ENCODE peak calls at places on chromosomes 12 and 14, in eight cellular contexts. T is heart left ventricle, N is right lobe of liver, C is lower lobe of right lung, G is left ventricle myocardium inferior, D is adipocyte, J is cardiac muscle cell, B is ovary. M is an unnamed sample. For H3K9me3, the result is how much of the 10 kb centered on the place peaks cover.

GRCh38 chr12:9910716-9911421 is 21.3 kb downstream of the CLEC2A start:
- DNase-seq in N (no peak), C (no peak), J (no peak), B (no peak), T (no peak), D (no peak), G (no peak), M (no peak)

GRCh38 chr12:117141097-117141898 is 42.1 kb upstream of the TESC start:
- DNase-seq in C (peak), T (no peak), B (no peak), D (no peak), N (no peak), J (no peak), G (no peak), M (no peak)

GRCh38 chr14:57295261-57295660 is 26.5 kb downstream of the AP5M1 start:
- DNase-seq in B (no peak), C (no peak), G (no peak), D (no peak), N (no peak), J (no peak), T (no peak), M (no peak)

GRCh38 chr12:66107451-66107915 is 23.1 kb downstream of the LLPH start:
- DNase-seq in N (peak), B (no peak), C (no peak), D (peak), J (peak), T (no peak), G (no peak), M (no peak)

GRCh38 chr12:65121049-65121955 is at the start of gene WIF1:
- DNase-seq in J (peak), B (no peak), G (no peak), N (peak), T (peak), D (peak), C (peak), M (no peak)

GRCh38 chr14:31401369-31401932 is 18.9 kb downstream of the HEATR5A start:
- DNase-seq in B (no peak), C (no peak), D (no peak), T (no peak), N (no peak), G (no peak), J (no peak), M (no peak)

GRCh38 chr12:89566615-89567014 is 40.8 kb upstream of the POC1B start:
- DNase-seq in D (peak), J (peak), B (no peak), T (no peak), N (no peak), G (no peak), C (no peak), M (no peak)

GRCh38 chr14:63470877-63471565 is 72.2 kb downstream of the PPP2R5E start:
- DNase-seq in D (peak), B (no peak), G (no peak), N (no peak), J (no peak), T (no peak), C (no peak), M (no peak)

GRCh38 chr12:127083028-127083949 is 1183.7 kb upstream of the TMEM132C start:
- DNase-seq in J (peak), G (no peak), T (no peak), N (no peak), B (no peak), D (peak), C (no peak), M (no peak)

GRCh38 chr14:97710726-97711125 is 913.5 kb downstream of the VRK1 start:
- DNase-seq in N (no peak), G (no peak), J (no peak), B (no peak), D (no peak), C (no peak), T (no peak), M (no peak)

GRCh38 chr14:72916174-72916573 is 10.1 kb upstream of the DCAF4 start:
- DNase-seq in J (no peak), T (no peak), C (no peak), B (no peak), D (peak), N (no peak), G (no peak), M (no peak)

GRCh38 chr12:1013618-1014489 is 22.8 kb downstream of the ERC1 start:
- DNase-seq in B (no peak), T (no peak), G (no peak), N (no peak), D (peak), C (no peak), J (no peak), M (no peak)

GRCh38 chr12:29505078-29505477 is 7.6 kb upstream of the OVCH1 start:
- DNase-seq in C (no peak), T (no peak), G (no peak), J (peak), B (no peak), D (peak), N (no peak), M (no peak)

GRCh38 chr12:116495260-116495659 is 63.9 kb upstream of the MAP1LC3B2 start:
- DNase-seq in G (no peak), T (no peak), B (no peak), J (no peak), C (no peak), D (peak), N (no peak), M (no peak)

GRCh38 chr12:101877816-101878811 is 734 bp downstream of the DRAM1 start:
- DNase-seq in D (peak), B (no peak), J (peak), N (peak), C (no peak), T (no peak), G (peak), M (no peak)

GRCh38 chr12:104566244-104566993 is 109.7 kb downstream of the CHST11 start:
- DNase-seq in N (no peak), G (no peak), D (no peak), J (no peak), B (no peak), T (no peak), C (no peak), M (no peak)

GRCh38 chr12:1590083-1590979 is 4.0 kb downstream of the FBXL14 start:
- DNase-seq in G (no peak), J (peak), C (no peak), D (peak), B (peak), T (no peak), N (no peak), M (no peak)

GRCh38 chr12:49583361-49584094 is 15.6 kb upstream of the MCRS1 start:
- DNase-seq in B (no peak), D (peak), J (no peak), G (no peak), C (no peak), T (no peak), N (no peak), M (no peak)

GRCh38 chr14:64734990-64735389 is 30.8 kb downstream of the PLEKHG3 start:
- DNase-seq in C (peak), J (no peak), N (peak), B (peak), G (peak), T (no peak), D (no peak), M (no peak)

GRCh38 chr14:80049055-80049454 is 162.2 kb downstream of the DIO2 start:
- DNase-seq in G (no peak), J (no peak), T (no peak), D (no peak), B (no peak), C (no peak), N (no peak), M (no peak)

GRCh38 chr12:57229041-57229633 is 374 bp upstream of the SHMT2 start:
- DNase-seq in N (no peak), C (no peak), T (no peak), B (no peak), D (no peak), G (no peak), J (no peak), M (no peak)

GRCh38 chr12:53287741-53288216 is 7.6 kb upstream of the PFDN5 start:
- DNase-seq in B (peak), D (peak), J (peak), C (peak), N (peak), T (peak), G (peak), M (peak)

GRCh38 chr14:74909911-74910310 is 13.1 kb downstream of the RPS6KL1 start:
- DNase-seq in G (no peak), D (no peak), J (no peak), T (no peak), N (no peak), C (no peak), B (no peak), M (no peak)

GRCh38 chr12:5017638-5018348 is 25.9 kb upstream of the KCNA5 start:
- DNase-seq in G (no peak), D (no peak), N (no peak), B (no peak), T (no peak), J (no peak), C (no peak), M (no peak)

GRCh38 chr12:53737951-53738833 is 10.9 kb upstream of the CALCOCO1 start:
- DNase-seq in N (no peak), T (no peak), C (no peak), G (no peak), B (no peak), J (no peak), D (no peak), M (no peak)

GRCh38 chr12:32047357-32047828 is 59.3 kb upstream of the BICD1 start:
- DNase-seq in G (no peak), C (no peak), D (no peak), B (no peak), J (no peak), N (no peak), T (no peak), M (no peak)

GRCh38 chr14:64324461-64325255 is 30.5 kb upstream of the ESR2 start:
- DNase-seq in T (no peak), G (no peak), C (no peak), D (peak), J (no peak), N (no peak), B (no peak), M (no peak)

GRCh38 chr12:66129934-66130266 is 650 bp downstream of the LLPH start:
- DNase-seq in T (no peak), J (no peak), N (no peak), B (no peak), D (peak), C (no peak), G (no peak), M (no peak)

GRCh38 chr12:100845095-100845494 is 50.5 kb downstream of the ANO4 start:
- DNase-seq in N (no peak), G (no peak), B (no peak), D (no peak), J (no peak), T (no peak), C (no peak), M (no peak)

GRCh38 chr12:4824415-4824814 is 85.3 kb upstream of the KCNA1 start:
- DNase-seq in B (no peak), D (no peak), T (no peak), G (no peak), C (no peak), N (no peak), J (no peak), M (no peak)

GRCh38 chr12:63844391-63845341 is at the start of gene SRGAP1:
- DNase-seq in N (peak), J (peak), G (peak), D (peak), B (peak), C (peak), T (peak), M (no peak)

GRCh38 chr14:26204954-26205479 is 392.8 kb downstream of the NOVA1 start:
- DNase-seq in T (peak), D (no peak), J (peak), G (peak), B (peak), N (no peak), C (peak), M (no peak)

GRCh38 chr14:92624764-92625163 is 111.2 kb downstream of the RIN3 start:
- DNase-seq in D (no peak), J (no peak), C (no peak), B (no peak), T (no peak), G (no peak), N (no peak), M (no peak)

GRCh38 chr14:92626041-92626440 is 112.5 kb downstream of the RIN3 start:
- DNase-seq in B (no peak), D (no peak), T (no peak), N (no peak), C (no peak), J (no peak), G (no peak), M (no peak)

GRCh38 chr14:92627707-92628215 is 114.2 kb downstream of the RIN3 start:
- DNase-seq in J (no peak), T (no peak), D (no peak), B (no peak), N (no peak), C (no peak), G (no peak), M (no peak)

GRCh38 chr14:92622311-92622710 is 108.7 kb downstream of the RIN3 start:
- DNase-seq in D (no peak), B (no peak), T (no peak), C (no peak), J (no peak), N (no peak), G (no peak), M (no peak)

GRCh38 chr14:92625213-92625612 is 111.6 kb downstream of the RIN3 start:
- DNase-seq in D (peak), T (no peak), N (no peak), C (no peak), B (no peak), G (no peak), J (no peak), M (no peak)
- H3K9me3 ChIP-seq in D (under half), T (under half), N (under half), C (under half), B (under half), G (under half), J (under half), M (under half)

GRCh38 chr12:132363661-132364347 is 34.4 kb upstream of the GALNT9 start:
- DNase-seq in C (peak), D (no peak), B (no peak), G (no peak), J (no peak), N (no peak), T (peak), M (peak)

GRCh38 chr12:132362966-132363660 is 33.7 kb upstream of the GALNT9 start:
- DNase-seq in J (no peak), B (peak), D (no peak), T (no peak), N (no peak), C (peak), G (peak), M (peak)

GRCh38 chr12:132364348-132364902 is 35.0 kb upstream of the GALNT9 start:
- DNase-seq in B (no peak), J (no peak), G (no peak), C (no peak), D (no peak), T (no peak), N (no peak), M (no peak)

GRCh38 chr12:132366341-132366861 is 37.0 kb upstream of the GALNT9 start:
- DNase-seq in J (no peak), N (no peak), B (no peak), D (no peak), G (no peak), T (peak), C (no peak), M (no peak)

GRCh38 chr12:132365226-132365625 is 35.8 kb upstream of the GALNT9 start:
- DNase-seq in B (no peak), T (no peak), C (no peak), J (no peak), G (no peak), N (no peak), D (no peak), M (no peak)
- H3K9me3 ChIP-seq in B (under half), T (under half), C (under half), J (under half), G (under half), N (under half), D (under half), M (under half)

GRCh38 chr14:70093156-70093555 is 95.6 kb downstream of the SLC8A3 start:
- DNase-seq in C (no peak), T (no peak), N (no peak), J (no peak), G (no peak), B (no peak), D (no peak), M (no peak)

GRCh38 chr14:70086685-70087379 is 101.9 kb downstream of the SLC8A3 start:
- DNase-seq in T (no peak), N (no peak), J (peak), D (peak), G (no peak), C (no peak), B (no peak), M (no peak)

GRCh38 chr14:70084226-70084625 is 104.5 kb downstream of the SLC8A3 start:
- DNase-seq in D (no peak), J (no peak), G (no peak), N (no peak), T (no peak), B (no peak), C (no peak), M (no peak)

DNA sequence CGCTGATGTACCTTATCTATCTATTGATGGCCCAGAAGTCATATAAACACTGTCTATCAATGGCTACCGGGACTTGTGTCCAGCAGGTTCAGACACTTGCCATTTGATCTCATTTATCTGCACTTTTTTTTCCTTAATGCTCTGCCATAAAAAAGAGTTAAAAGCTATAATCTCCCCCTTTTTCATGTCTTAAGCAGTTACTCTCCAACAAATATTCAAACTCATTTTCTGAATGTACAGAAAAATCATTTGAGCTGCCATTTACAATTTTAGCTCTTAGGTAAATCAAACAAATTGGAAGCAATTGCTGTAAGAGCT is 101.4 kb downstream of the SLC8A3 start:
- DNase-seq in J (no peak), T (no peak), C (no peak), B (no peak), N (no peak), G (no peak), D (no peak), M (no peak)
- H3K9me3 ChIP-seq in J (under half), T (under half), C (under half), B (under half), N (under half), G (under half), D (under half), M (under half)

GRCh38 chr14:51180577-51180976 is 59.5 kb upstream of the TMX1 start:
- DNase-seq in C (no peak), T (no peak), N (no peak), J (no peak), G (no peak), B (no peak), D (no peak), M (no peak)
- H3K9me3 ChIP-seq in C (under half), T (under half), N (under half), J (under half), G (under half), B (under half), D (under half), M (under half)

DNA sequence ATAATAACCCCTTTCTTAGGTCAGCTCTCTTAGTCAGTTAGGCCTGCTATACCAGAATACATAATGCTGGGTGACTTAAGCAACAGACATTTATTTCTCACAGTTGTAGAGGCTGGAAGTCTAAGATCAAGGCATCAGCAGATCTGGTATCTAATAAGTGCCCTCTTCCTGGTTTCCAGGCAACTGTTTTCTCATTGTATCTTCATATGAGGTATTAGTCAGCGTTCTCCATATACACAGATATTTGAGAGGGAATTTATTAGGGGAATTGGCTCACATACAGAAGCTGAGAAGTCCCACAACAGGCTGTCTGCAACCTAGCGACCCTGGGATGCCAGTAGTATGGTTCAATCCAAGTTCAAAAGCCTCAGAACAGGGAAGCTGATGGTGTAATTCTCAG is 896.0 kb downstream of the GALC start:
- DNase-seq in G (no peak), T (no peak), N (no peak), J (no peak), B (no peak), D (no peak), C (no peak), M (no peak)
- H3K9me3 ChIP-seq in G (under half), T (under half), N (under half), J (under half), B (under half), D (under half), C (under half), M (under half)

GRCh38 chr14:94897583-94897982 is 127.7 kb upstream of the GSC start:
- DNase-seq in C (no peak), N (no peak), T (no peak), D (peak), B (no peak), J (peak), G (no peak), M (no peak)

GRCh38 chr14:94893411-94894160 is 123.7 kb upstream of the GSC start:
- DNase-seq in N (no peak), B (no peak), J (no peak), T (no peak), G (no peak), C (no peak), D (no peak), M (no peak)

GRCh38 chr14:94897092-94897491 is 127.2 kb upstream of the GSC start:
- DNase-seq in B (no peak), T (no peak), C (no peak), D (peak), N (no peak), G (no peak), J (no peak), M (no peak)
- H3K9me3 ChIP-seq in B (under half), T (under half), C (under half), D (under half), N (under half), G (under half), J (under half), M (under half)

GRCh38 chr14:56044196-56044595 is 74.0 kb upstream of the PELI2 start:
- DNase-seq in N (no peak), C (no peak), G (no peak), T (no peak), J (no peak), D (no peak), B (no peak), M (no peak)

GRCh38 chr14:56046546-56046945 is 71.7 kb upstream of the PELI2 start:
- DNase-seq in T (no peak), C (no peak), D (no peak), N (no peak), J (no peak), G (no peak), B (no peak), M (no peak)

GRCh38 chr14:56046999-56047398 is 71.2 kb upstream of the PELI2 start:
- DNase-seq in B (no peak), T (no peak), J (no peak), C (no peak), G (no peak), N (no peak), D (no peak), M (no peak)
- H3K9me3 ChIP-seq in B (under half), T (under half), J (under half), C (under half), G (under half), N (under half), D (under half), M (under half)

GRCh38 chr12:34371050-34371449 is 348.8 kb downstream of the ALG10 start:
- DNase-seq in C (no peak), D (no peak), N (no peak), G (no peak), B (no peak), T (no peak), J (no peak), M (no peak)
- H3K9me3 ChIP-seq in C (under half), D (under half), N (under half), G (half or more), B (under half), T (half or more), J (under half), M (under half)

DNA sequence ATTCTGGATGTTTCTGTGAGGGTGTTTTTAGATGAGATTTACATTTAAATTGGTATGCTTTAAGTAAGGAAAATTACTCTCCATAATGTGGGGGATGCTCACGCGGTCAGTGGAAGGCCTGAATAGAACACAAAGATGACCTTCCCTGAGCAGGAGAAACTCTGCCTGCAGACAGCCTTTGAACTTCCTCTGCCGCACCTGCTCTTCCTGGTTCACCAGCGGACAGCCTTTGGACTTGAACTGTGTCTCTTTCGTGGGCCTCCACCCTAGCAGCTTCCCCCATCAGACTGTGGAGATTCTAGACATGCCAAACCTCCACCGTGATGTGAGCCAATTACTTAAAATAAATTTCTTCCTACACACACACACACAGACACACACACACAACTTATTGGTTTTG is 210.7 kb downstream of the EFCAB11 start:
- DNase-seq in D (no peak), T (no peak), B (no peak), G (no peak), J (no peak), N (no peak), C (no peak), M (no peak)
- H3K9me3 ChIP-seq in D (under half), T (under half), B (under half), G (under half), J (under half), N (under half), C (under half), M (under half)